ENCODE peak calls at places on chromosome 22, in nine cellular contexts. One of them, this sample, is unnamed.
A peak's percentile ranks its signal among the peaks of the same experiment; 100 is the strongest.

GRCh38 chr22:18067121-18067520 is 10.7 kb upstream of the PEX26 start:
- DNase-seq in HEK293T: no peak
- DNase-seq in activated T-cell treated with anti-CD3 and anti-CD28 coated beads for 1 hour: no peak
- DNase-seq in activated CD4-positive, alpha-beta T cell treated with anti-CD3 and anti-CD28 coated beads for 48 hours: no peak
- DNase-seq in cardiac muscle cell: no peak
- DNase-seq in thyroid gland: no peak
- DNase-seq in frontal cortex: no peak
- DNase-seq in fibroblast of villous mesenchyme: no peak
- DNase-seq in hepatic stellate cell: no peak
- DNase-seq in this sample: no peak

GRCh38 chr22:42039271-42039670 is 31.3 kb downstream of the NAGA start:
- DNase-seq in HEK293T: no peak
- DNase-seq in activated T-cell treated with anti-CD3 and anti-CD28 coated beads for 1 hour: no peak
- DNase-seq in activated CD4-positive, alpha-beta T cell treated with anti-CD3 and anti-CD28 coated beads for 48 hours: no peak
- DNase-seq in cardiac muscle cell: no peak
- DNase-seq in thyroid gland: no peak
- DNase-seq in frontal cortex: no peak
- DNase-seq in fibroblast of villous mesenchyme: no peak
- DNase-seq in hepatic stellate cell: no peak
- DNase-seq in this sample: no peak

GRCh38 chr22:44304354-44304753 is 8.4 kb downstream of the SHISAL1 start:
- DNase-seq in HEK293T: no peak
- DNase-seq in activated T-cell treated with anti-CD3 and anti-CD28 coated beads for 1 hour: no peak
- DNase-seq in activated CD4-positive, alpha-beta T cell treated with anti-CD3 and anti-CD28 coated beads for 48 hours: no peak
- DNase-seq in cardiac muscle cell: peak; percentile 18
- DNase-seq in thyroid gland: no peak
- DNase-seq in frontal cortex: no peak
- DNase-seq in fibroblast of villous mesenchyme: peak; percentile 65
- DNase-seq in hepatic stellate cell: peak; percentile 55
- DNase-seq in this sample: no peak

GRCh38 chr22:45008853-45009751 is 703 bp downstream of the PHF21B start:
- DNase-seq in HEK293T: no peak
- DNase-seq in activated T-cell treated with anti-CD3 and anti-CD28 coated beads for 1 hour: no peak
- DNase-seq in activated CD4-positive, alpha-beta T cell treated with anti-CD3 and anti-CD28 coated beads for 48 hours: no peak
- DNase-seq in cardiac muscle cell: peak; percentile 21
- DNase-seq in thyroid gland: peak; percentile 20
- DNase-seq in frontal cortex: peak; percentile 67
- DNase-seq in fibroblast of villous mesenchyme: peak; percentile 16
- DNase-seq in hepatic stellate cell: no peak
- DNase-seq in this sample: peak; percentile 46

GRCh38 chr22:25902402-25902801 is 160.4 kb downstream of the MYO18B start:
- DNase-seq in HEK293T: no peak
- DNase-seq in activated T-cell treated with anti-CD3 and anti-CD28 coated beads for 1 hour: no peak
- DNase-seq in activated CD4-positive, alpha-beta T cell treated with anti-CD3 and anti-CD28 coated beads for 48 hours: no peak
- DNase-seq in cardiac muscle cell: no peak
- DNase-seq in thyroid gland: no peak
- DNase-seq in frontal cortex: no peak
- DNase-seq in fibroblast of villous mesenchyme: no peak
- DNase-seq in hepatic stellate cell: no peak
- DNase-seq in this sample: no peak

GRCh38 chr22:26330971-26331625 is 98.0 kb upstream of the ASPHD2 start:
- DNase-seq in HEK293T: peak; percentile 85
- DNase-seq in activated T-cell treated with anti-CD3 and anti-CD28 coated beads for 1 hour: peak; percentile 23
- DNase-seq in activated CD4-positive, alpha-beta T cell treated with anti-CD3 and anti-CD28 coated beads for 48 hours: peak; percentile 70
- DNase-seq in cardiac muscle cell: peak; percentile 51
- DNase-seq in thyroid gland: peak; percentile 46
- DNase-seq in frontal cortex: peak; percentile 25
- DNase-seq in fibroblast of villous mesenchyme: peak; percentile 33
- DNase-seq in hepatic stellate cell: peak; percentile 63
- DNase-seq in this sample: peak; percentile 60

GRCh38 chr22:36808611-36809344 is 8.1 kb downstream of the PVALB start:
- DNase-seq in HEK293T: no peak
- DNase-seq in activated T-cell treated with anti-CD3 and anti-CD28 coated beads for 1 hour: no peak
- DNase-seq in activated CD4-positive, alpha-beta T cell treated with anti-CD3 and anti-CD28 coated beads for 48 hours: no peak
- DNase-seq in cardiac muscle cell: no peak
- DNase-seq in thyroid gland: no peak
- DNase-seq in frontal cortex: no peak
- DNase-seq in fibroblast of villous mesenchyme: no peak
- DNase-seq in hepatic stellate cell: no peak
- DNase-seq in this sample: no peak

GRCh38 chr22:46087816-46088277 is 62.5 kb upstream of the PPARA start:
- DNase-seq in HEK293T: no peak
- DNase-seq in activated T-cell treated with anti-CD3 and anti-CD28 coated beads for 1 hour: no peak
- DNase-seq in activated CD4-positive, alpha-beta T cell treated with anti-CD3 and anti-CD28 coated beads for 48 hours: no peak
- DNase-seq in cardiac muscle cell: peak; percentile 96
- DNase-seq in thyroid gland: peak; percentile 52
- DNase-seq in frontal cortex: peak; percentile 91
- DNase-seq in fibroblast of villous mesenchyme: peak; percentile 97
- DNase-seq in hepatic stellate cell: peak; percentile 90
- DNase-seq in this sample: no peak

GRCh38 chr22:29979645-29980303 is 96.8 kb downstream of the MTMR3 start:
- DNase-seq in HEK293T: no peak
- DNase-seq in activated T-cell treated with anti-CD3 and anti-CD28 coated beads for 1 hour: no peak
- DNase-seq in activated CD4-positive, alpha-beta T cell treated with anti-CD3 and anti-CD28 coated beads for 48 hours: no peak
- DNase-seq in cardiac muscle cell: no peak
- DNase-seq in thyroid gland: no peak
- DNase-seq in frontal cortex: no peak
- DNase-seq in fibroblast of villous mesenchyme: peak; percentile 79
- DNase-seq in hepatic stellate cell: no peak
- DNase-seq in this sample: no peak

GRCh38 chr22:25362215-25362882 is 142.9 kb downstream of the CRYBB2 start:
- DNase-seq in HEK293T: peak; percentile 86
- DNase-seq in activated T-cell treated with anti-CD3 and anti-CD28 coated beads for 1 hour: peak; percentile 67
- DNase-seq in activated CD4-positive, alpha-beta T cell treated with anti-CD3 and anti-CD28 coated beads for 48 hours: peak; percentile 84
- DNase-seq in cardiac muscle cell: peak; percentile 54
- DNase-seq in thyroid gland: peak; percentile 72
- DNase-seq in frontal cortex: peak; percentile 60
- DNase-seq in fibroblast of villous mesenchyme: peak; percentile 45
- DNase-seq in hepatic stellate cell: peak; percentile 82
- DNase-seq in this sample: peak; percentile 67

GRCh38 chr22:35708917-35709316 is 8.8 kb upstream of the APOL5 start:
- DNase-seq in HEK293T: no peak
- DNase-seq in activated T-cell treated with anti-CD3 and anti-CD28 coated beads for 1 hour: no peak
- DNase-seq in activated CD4-positive, alpha-beta T cell treated with anti-CD3 and anti-CD28 coated beads for 48 hours: no peak
- DNase-seq in cardiac muscle cell: no peak
- DNase-seq in thyroid gland: no peak
- DNase-seq in frontal cortex: no peak
- DNase-seq in fibroblast of villous mesenchyme: no peak
- DNase-seq in hepatic stellate cell: no peak
- DNase-seq in this sample: no peak

GRCh38 chr22:20550057-20550817 is 42.8 kb downstream of the MED15 start:
- DNase-seq in HEK293T: no peak
- DNase-seq in activated T-cell treated with anti-CD3 and anti-CD28 coated beads for 1 hour: no peak
- DNase-seq in activated CD4-positive, alpha-beta T cell treated with anti-CD3 and anti-CD28 coated beads for 48 hours: no peak
- DNase-seq in cardiac muscle cell: no peak
- DNase-seq in thyroid gland: no peak
- DNase-seq in frontal cortex: no peak
- DNase-seq in fibroblast of villous mesenchyme: no peak
- DNase-seq in hepatic stellate cell: no peak
- DNase-seq in this sample: no peak

GRCh38 chr22:28442951-28443876 is 236.4 kb downstream of the TTC28 start:
- DNase-seq in HEK293T: peak; percentile 71
- DNase-seq in activated T-cell treated with anti-CD3 and anti-CD28 coated beads for 1 hour: peak; percentile 13
- DNase-seq in activated CD4-positive, alpha-beta T cell treated with anti-CD3 and anti-CD28 coated beads for 48 hours: peak; percentile 38
- DNase-seq in cardiac muscle cell: peak; percentile 87
- DNase-seq in thyroid gland: peak; percentile 81
- DNase-seq in frontal cortex: peak; percentile 66
- DNase-seq in fibroblast of villous mesenchyme: peak; percentile 69
- DNase-seq in hepatic stellate cell: peak; percentile 55
- DNase-seq in this sample: peak; percentile 39

GRCh38 chr22:46060292-46061123 is 83.5 kb upstream of the WNT7B start:
- DNase-seq in HEK293T: no peak
- DNase-seq in activated T-cell treated with anti-CD3 and anti-CD28 coated beads for 1 hour: no peak
- DNase-seq in activated CD4-positive, alpha-beta T cell treated with anti-CD3 and anti-CD28 coated beads for 48 hours: no peak
- DNase-seq in cardiac muscle cell: no peak
- DNase-seq in thyroid gland: no peak
- DNase-seq in frontal cortex: no peak
- DNase-seq in fibroblast of villous mesenchyme: no peak
- DNase-seq in hepatic stellate cell: no peak
- DNase-seq in this sample: no peak

GRCh38 chr22:49946612-49947295 is 13.8 kb upstream of the PIM3 start:
- DNase-seq in HEK293T: no peak
- DNase-seq in activated T-cell treated with anti-CD3 and anti-CD28 coated beads for 1 hour: no peak
- DNase-seq in activated CD4-positive, alpha-beta T cell treated with anti-CD3 and anti-CD28 coated beads for 48 hours: no peak
- DNase-seq in cardiac muscle cell: no peak
- DNase-seq in thyroid gland: no peak
- DNase-seq in frontal cortex: no peak
- DNase-seq in fibroblast of villous mesenchyme: no peak
- DNase-seq in hepatic stellate cell: no peak
- DNase-seq in this sample: no peak

GRCh38 chr22:30404307-30404706 is 7.5 kb downstream of the SEC14L2 start:
- DNase-seq in HEK293T: no peak
- DNase-seq in activated T-cell treated with anti-CD3 and anti-CD28 coated beads for 1 hour: no peak
- DNase-seq in activated CD4-positive, alpha-beta T cell treated with anti-CD3 and anti-CD28 coated beads for 48 hours: no peak
- DNase-seq in cardiac muscle cell: no peak
- DNase-seq in thyroid gland: no peak
- DNase-seq in frontal cortex: no peak
- DNase-seq in fibroblast of villous mesenchyme: no peak
- DNase-seq in hepatic stellate cell: no peak
- DNase-seq in this sample: no peak

GRCh38 chr22:42284643-42285181 is 14.3 kb upstream of the TCF20 start:
- DNase-seq in HEK293T: no peak
- DNase-seq in activated T-cell treated with anti-CD3 and anti-CD28 coated beads for 1 hour: no peak
- DNase-seq in activated CD4-positive, alpha-beta T cell treated with anti-CD3 and anti-CD28 coated beads for 48 hours: no peak
- DNase-seq in cardiac muscle cell: no peak
- DNase-seq in thyroid gland: no peak
- DNase-seq in frontal cortex: no peak
- DNase-seq in fibroblast of villous mesenchyme: no peak
- DNase-seq in hepatic stellate cell: no peak
- DNase-seq in this sample: no peak

GRCh38 chr22:28151241-28151640 is 232.2 kb upstream of the PITPNB start:
- DNase-seq in HEK293T: no peak
- DNase-seq in activated T-cell treated with anti-CD3 and anti-CD28 coated beads for 1 hour: no peak
- DNase-seq in activated CD4-positive, alpha-beta T cell treated with anti-CD3 and anti-CD28 coated beads for 48 hours: no peak
- DNase-seq in cardiac muscle cell: no peak
- DNase-seq in thyroid gland: no peak
- DNase-seq in frontal cortex: no peak
- DNase-seq in fibroblast of villous mesenchyme: no peak
- DNase-seq in hepatic stellate cell: no peak
- DNase-seq in this sample: no peak

GRCh38 chr22:30675436-30675835 is 7.8 kb upstream of the DUSP18 start:
- DNase-seq in HEK293T: no peak
- DNase-seq in activated T-cell treated with anti-CD3 and anti-CD28 coated beads for 1 hour: no peak
- DNase-seq in activated CD4-positive, alpha-beta T cell treated with anti-CD3 and anti-CD28 coated beads for 48 hours: no peak
- DNase-seq in cardiac muscle cell: no peak
- DNase-seq in thyroid gland: no peak
- DNase-seq in frontal cortex: no peak
- DNase-seq in fibroblast of villous mesenchyme: no peak
- DNase-seq in hepatic stellate cell: no peak
- DNase-seq in this sample: no peak

GRCh38 chr22:29780781-29781676 is 13.9 kb downstream of the UQCR10 start:
- DNase-seq in HEK293T: no peak
- DNase-seq in activated T-cell treated with anti-CD3 and anti-CD28 coated beads for 1 hour: no peak
- DNase-seq in activated CD4-positive, alpha-beta T cell treated with anti-CD3 and anti-CD28 coated beads for 48 hours: no peak
- DNase-seq in cardiac muscle cell: peak; percentile 83
- DNase-seq in thyroid gland: no peak
- DNase-seq in frontal cortex: no peak
- DNase-seq in fibroblast of villous mesenchyme: peak; percentile 41
- DNase-seq in hepatic stellate cell: peak; percentile 86
- DNase-seq in this sample: no peak

GRCh38 chr22:36612458-36612857 is 83.5 kb upstream of the EIF3D start:
- DNase-seq in HEK293T: no peak
- DNase-seq in activated T-cell treated with anti-CD3 and anti-CD28 coated beads for 1 hour: no peak
- DNase-seq in activated CD4-positive, alpha-beta T cell treated with anti-CD3 and anti-CD28 coated beads for 48 hours: no peak
- DNase-seq in cardiac muscle cell: peak; percentile 10
- DNase-seq in thyroid gland: no peak
- DNase-seq in frontal cortex: no peak
- DNase-seq in fibroblast of villous mesenchyme: peak; percentile 82
- DNase-seq in hepatic stellate cell: peak; percentile 14
- DNase-seq in this sample: no peak

GRCh38 chr22:37300551-37301017 is 18.3 kb downstream of the CYTH4 start:
- DNase-seq in HEK293T: no peak
- DNase-seq in activated T-cell treated with anti-CD3 and anti-CD28 coated beads for 1 hour: no peak
- DNase-seq in activated CD4-positive, alpha-beta T cell treated with anti-CD3 and anti-CD28 coated beads for 48 hours: peak; percentile 56
- DNase-seq in cardiac muscle cell: no peak
- DNase-seq in thyroid gland: no peak
- DNase-seq in frontal cortex: no peak
- DNase-seq in fibroblast of villous mesenchyme: no peak
- DNase-seq in hepatic stellate cell: no peak
- DNase-seq in this sample: no peak

GRCh38 chr22:24588370-24588755 is 4.5 kb downstream of the LRRC75B start:
- DNase-seq in HEK293T: no peak
- DNase-seq in activated T-cell treated with anti-CD3 and anti-CD28 coated beads for 1 hour: no peak
- DNase-seq in activated CD4-positive, alpha-beta T cell treated with anti-CD3 and anti-CD28 coated beads for 48 hours: no peak
- DNase-seq in cardiac muscle cell: peak; percentile 52
- DNase-seq in thyroid gland: peak; percentile 91
- DNase-seq in frontal cortex: peak; percentile 85
- DNase-seq in fibroblast of villous mesenchyme: no peak
- DNase-seq in hepatic stellate cell: no peak
- DNase-seq in this sample: no peak

GRCh38 chr22:49740242-49740641 is 87.4 kb downstream of the BRD1 start:
- DNase-seq in HEK293T: no peak
- DNase-seq in activated T-cell treated with anti-CD3 and anti-CD28 coated beads for 1 hour: no peak
- DNase-seq in activated CD4-positive, alpha-beta T cell treated with anti-CD3 and anti-CD28 coated beads for 48 hours: no peak
- DNase-seq in cardiac muscle cell: no peak
- DNase-seq in thyroid gland: no peak
- DNase-seq in frontal cortex: no peak
- DNase-seq in fibroblast of villous mesenchyme: no peak
- DNase-seq in hepatic stellate cell: no peak
- DNase-seq in this sample: no peak

GRCh38 chr22:43435851-43436535 is 24.2 kb downstream of the MPPED1 start:
- DNase-seq in HEK293T: no peak
- DNase-seq in activated T-cell treated with anti-CD3 and anti-CD28 coated beads for 1 hour: no peak
- DNase-seq in activated CD4-positive, alpha-beta T cell treated with anti-CD3 and anti-CD28 coated beads for 48 hours: no peak
- DNase-seq in cardiac muscle cell: no peak
- DNase-seq in thyroid gland: peak; percentile 59
- DNase-seq in frontal cortex: no peak
- DNase-seq in fibroblast of villous mesenchyme: no peak
- DNase-seq in hepatic stellate cell: no peak
- DNase-seq in this sample: no peak

GRCh38 chr22:50016988-50017700 is 4.6 kb upstream of the IL17REL start:
- DNase-seq in HEK293T: no peak
- DNase-seq in activated T-cell treated with anti-CD3 and anti-CD28 coated beads for 1 hour: no peak
- DNase-seq in activated CD4-positive, alpha-beta T cell treated with anti-CD3 and anti-CD28 coated beads for 48 hours: peak; percentile 85
- DNase-seq in cardiac muscle cell: no peak
- DNase-seq in thyroid gland: no peak
- DNase-seq in frontal cortex: no peak
- DNase-seq in fibroblast of villous mesenchyme: no peak
- DNase-seq in hepatic stellate cell: no peak
- DNase-seq in this sample: no peak

GRCh38 chr22:41966607-41967240 is 2.5 kb upstream of the SEPTIN3 start:
- DNase-seq in HEK293T: peak; percentile 46
- DNase-seq in activated T-cell treated with anti-CD3 and anti-CD28 coated beads for 1 hour: no peak
- DNase-seq in activated CD4-positive, alpha-beta T cell treated with anti-CD3 and anti-CD28 coated beads for 48 hours: peak; percentile 55
- DNase-seq in cardiac muscle cell: peak; percentile 88
- DNase-seq in thyroid gland: no peak
- DNase-seq in frontal cortex: no peak
- DNase-seq in fibroblast of villous mesenchyme: peak; percentile 86
- DNase-seq in hepatic stellate cell: peak; percentile 74
- DNase-seq in this sample: no peak

GRCh38 chr22:27585141-27585540 is 216.4 kb downstream of the MN1 start:
- DNase-seq in HEK293T: no peak
- DNase-seq in activated T-cell treated with anti-CD3 and anti-CD28 coated beads for 1 hour: no peak
- DNase-seq in activated CD4-positive, alpha-beta T cell treated with anti-CD3 and anti-CD28 coated beads for 48 hours: no peak
- DNase-seq in cardiac muscle cell: no peak
- DNase-seq in thyroid gland: no peak
- DNase-seq in frontal cortex: no peak
- DNase-seq in fibroblast of villous mesenchyme: no peak
- DNase-seq in hepatic stellate cell: no peak
- DNase-seq in this sample: no peak

GRCh38 chr22:31652911-31653684 is 8.9 kb downstream of the PISD start:
- DNase-seq in HEK293T: no peak
- DNase-seq in activated T-cell treated with anti-CD3 and anti-CD28 coated beads for 1 hour: no peak
- DNase-seq in activated CD4-positive, alpha-beta T cell treated with anti-CD3 and anti-CD28 coated beads for 48 hours: no peak
- DNase-seq in cardiac muscle cell: no peak
- DNase-seq in thyroid gland: no peak
- DNase-seq in frontal cortex: no peak
- DNase-seq in fibroblast of villous mesenchyme: no peak
- DNase-seq in hepatic stellate cell: no peak
- DNase-seq in this sample: no peak

GRCh38 chr22:26680485-26680884 is 23.1 kb downstream of the MIAT start:
- DNase-seq in HEK293T: no peak
- DNase-seq in activated T-cell treated with anti-CD3 and anti-CD28 coated beads for 1 hour: no peak
- DNase-seq in activated CD4-positive, alpha-beta T cell treated with anti-CD3 and anti-CD28 coated beads for 48 hours: no peak
- DNase-seq in cardiac muscle cell: no peak
- DNase-seq in thyroid gland: no peak
- DNase-seq in frontal cortex: no peak
- DNase-seq in fibroblast of villous mesenchyme: no peak
- DNase-seq in hepatic stellate cell: no peak
- DNase-seq in this sample: no peak

GRCh38 chr22:17969732-17970131 is 54.6 kb downstream of the MICAL3 start:
- DNase-seq in HEK293T: no peak
- DNase-seq in activated T-cell treated with anti-CD3 and anti-CD28 coated beads for 1 hour: no peak
- DNase-seq in activated CD4-positive, alpha-beta T cell treated with anti-CD3 and anti-CD28 coated beads for 48 hours: no peak
- DNase-seq in cardiac muscle cell: peak; percentile 96
- DNase-seq in thyroid gland: no peak
- DNase-seq in frontal cortex: no peak
- DNase-seq in fibroblast of villous mesenchyme: peak; percentile 97
- DNase-seq in hepatic stellate cell: peak; percentile 92
- DNase-seq in this sample: no peak

This sample was measured in neuronal stem cell.